ENCODE peak calls at places on chromosomes 4 and X, in eight cellular contexts. One of them, this sample, is unnamed.

GRCh38 chr4:8710946-8711345 is 118.4 kb downstream of the CPZ start:
- DNase-seq in iris pigment epithelial cell: no peak
- DNase-seq in AG08395: no peak
- DNase-seq in activated CD8-positive, alpha-beta memory T cell treated with anti-CD3 and anti-CD28 coated beads for 48 hours: no peak
- DNase-seq in foreskin keratinocyte: no peak
- DNase-seq in EL: no peak
- DNase-seq in glutamatergic neuron: no peak
- DNase-seq in endothelial cell of umbilical vein: no peak
- DNase-seq in this sample: peak; percentile 41

GRCh38 chrX:39063037-39063436 is 261.8 kb downstream of the MID1IP1 start:
- DNase-seq in iris pigment epithelial cell: no peak
- DNase-seq in AG08395: no peak
- DNase-seq in activated CD8-positive, alpha-beta memory T cell treated with anti-CD3 and anti-CD28 coated beads for 48 hours: no peak
- DNase-seq in foreskin keratinocyte: no peak
- DNase-seq in EL: no peak
- DNase-seq in glutamatergic neuron: no peak
- DNase-seq in endothelial cell of umbilical vein: no peak
- DNase-seq in this sample: no peak

GRCh38 chr4:123446791-123447474 is 50.3 kb downstream of the SPRY1 start:
- DNase-seq in iris pigment epithelial cell: no peak
- DNase-seq in AG08395: no peak
- DNase-seq in activated CD8-positive, alpha-beta memory T cell treated with anti-CD3 and anti-CD28 coated beads for 48 hours: no peak
- DNase-seq in foreskin keratinocyte: no peak
- DNase-seq in EL: no peak
- DNase-seq in glutamatergic neuron: no peak
- DNase-seq in endothelial cell of umbilical vein: no peak
- DNase-seq in this sample: no peak

GRCh38 chrX:74251006-74251930 is 52.7 kb upstream of the ZCCHC13 start:
- DNase-seq in iris pigment epithelial cell: peak; percentile 83
- DNase-seq in AG08395: peak; percentile 24
- DNase-seq in activated CD8-positive, alpha-beta memory T cell treated with anti-CD3 and anti-CD28 coated beads for 48 hours: no peak
- DNase-seq in foreskin keratinocyte: peak; percentile 28
- DNase-seq in EL: peak; percentile 59
- DNase-seq in glutamatergic neuron: no peak
- DNase-seq in endothelial cell of umbilical vein: peak; percentile 28
- DNase-seq in this sample: no peak

GRCh38 chr4:114472269-114473032 is 126.2 kb upstream of the UGT8 start:
- DNase-seq in iris pigment epithelial cell: no peak
- DNase-seq in AG08395: no peak
- DNase-seq in activated CD8-positive, alpha-beta memory T cell treated with anti-CD3 and anti-CD28 coated beads for 48 hours: no peak
- DNase-seq in foreskin keratinocyte: no peak
- DNase-seq in EL: no peak
- DNase-seq in glutamatergic neuron: no peak
- DNase-seq in endothelial cell of umbilical vein: no peak
- DNase-seq in this sample: no peak

GRCh38 chrX:18674417-18674787 is 2.5 kb upstream of the RS1 start:
- DNase-seq in iris pigment epithelial cell: no peak
- DNase-seq in AG08395: no peak
- DNase-seq in activated CD8-positive, alpha-beta memory T cell treated with anti-CD3 and anti-CD28 coated beads for 48 hours: no peak
- DNase-seq in foreskin keratinocyte: no peak
- DNase-seq in EL: no peak
- DNase-seq in glutamatergic neuron: peak; percentile 26
- DNase-seq in endothelial cell of umbilical vein: peak; percentile 4
- DNase-seq in this sample: peak; percentile 86

GRCh38 chr4:87304659-87305277 is 17.9 kb downstream of the HSD17B13 start:
- DNase-seq in iris pigment epithelial cell: peak; percentile 68
- DNase-seq in AG08395: no peak
- DNase-seq in activated CD8-positive, alpha-beta memory T cell treated with anti-CD3 and anti-CD28 coated beads for 48 hours: no peak
- DNase-seq in foreskin keratinocyte: peak; percentile 14
- DNase-seq in EL: no peak
- DNase-seq in glutamatergic neuron: no peak
- DNase-seq in endothelial cell of umbilical vein: peak; percentile 41
- DNase-seq in this sample: no peak

GRCh38 chr4:80912350-80912749 is 118.2 kb upstream of the BMP3 start:
- DNase-seq in iris pigment epithelial cell: no peak
- DNase-seq in AG08395: no peak
- DNase-seq in activated CD8-positive, alpha-beta memory T cell treated with anti-CD3 and anti-CD28 coated beads for 48 hours: no peak
- DNase-seq in foreskin keratinocyte: no peak
- DNase-seq in EL: no peak
- DNase-seq in glutamatergic neuron: no peak
- DNase-seq in endothelial cell of umbilical vein: no peak
- DNase-seq in this sample: peak; percentile 54

GRCh38 chr4:185359767-185360446 is 35.8 kb downstream of the LRP2BP start:
- DNase-seq in iris pigment epithelial cell: peak; percentile 93
- DNase-seq in AG08395: no peak
- DNase-seq in activated CD8-positive, alpha-beta memory T cell treated with anti-CD3 and anti-CD28 coated beads for 48 hours: no peak
- DNase-seq in foreskin keratinocyte: no peak
- DNase-seq in EL: peak; percentile 71
- DNase-seq in glutamatergic neuron: no peak
- DNase-seq in endothelial cell of umbilical vein: peak; percentile 79
- DNase-seq in this sample: no peak

GRCh38 chr4:113278324-113278934 is 229.0 kb downstream of the ANK2 start:
- DNase-seq in iris pigment epithelial cell: peak; percentile 72
- DNase-seq in AG08395: peak; percentile 79
- DNase-seq in activated CD8-positive, alpha-beta memory T cell treated with anti-CD3 and anti-CD28 coated beads for 48 hours: no peak
- DNase-seq in foreskin keratinocyte: peak; percentile 27
- DNase-seq in EL: peak; percentile 71
- DNase-seq in glutamatergic neuron: peak; percentile 78
- DNase-seq in endothelial cell of umbilical vein: peak; percentile 70
- DNase-seq in this sample: no peak

GRCh38 chrX:56928546-56928945 is 66.8 kb downstream of the SPIN3 start:
- DNase-seq in iris pigment epithelial cell: no peak
- DNase-seq in AG08395: peak; percentile 10
- DNase-seq in activated CD8-positive, alpha-beta memory T cell treated with anti-CD3 and anti-CD28 coated beads for 48 hours: no peak
- DNase-seq in foreskin keratinocyte: no peak
- DNase-seq in EL: no peak
- DNase-seq in glutamatergic neuron: no peak
- DNase-seq in endothelial cell of umbilical vein: no peak
- DNase-seq in this sample: no peak

GRCh38 chr4:148327683-148328082 is 114.5 kb downstream of the NR3C2 start:
- DNase-seq in iris pigment epithelial cell: no peak
- DNase-seq in AG08395: no peak
- DNase-seq in activated CD8-positive, alpha-beta memory T cell treated with anti-CD3 and anti-CD28 coated beads for 48 hours: no peak
- DNase-seq in foreskin keratinocyte: no peak
- DNase-seq in EL: no peak
- DNase-seq in glutamatergic neuron: no peak
- DNase-seq in endothelial cell of umbilical vein: no peak
- DNase-seq in this sample: no peak

GRCh38 chrX:153474718-153475117 is 4.3 kb upstream of the HAUS7 start:
- DNase-seq in iris pigment epithelial cell: peak; percentile 45
- DNase-seq in AG08395: peak; percentile 46
- DNase-seq in activated CD8-positive, alpha-beta memory T cell treated with anti-CD3 and anti-CD28 coated beads for 48 hours: no peak
- DNase-seq in foreskin keratinocyte: no peak
- DNase-seq in EL: peak; percentile 65
- DNase-seq in glutamatergic neuron: peak; percentile 24
- DNase-seq in endothelial cell of umbilical vein: peak; percentile 88
- DNase-seq in this sample: peak; percentile 87

GRCh38 chrX:107780525-107780924 is 3.0 kb downstream of the NCBP2L start:
- DNase-seq in iris pigment epithelial cell: no peak
- DNase-seq in AG08395: no peak
- DNase-seq in activated CD8-positive, alpha-beta memory T cell treated with anti-CD3 and anti-CD28 coated beads for 48 hours: no peak
- DNase-seq in foreskin keratinocyte: no peak
- DNase-seq in EL: no peak
- DNase-seq in glutamatergic neuron: no peak
- DNase-seq in endothelial cell of umbilical vein: no peak
- DNase-seq in this sample: no peak

GRCh38 chrX:31706456-31706855 is 634.6 kb upstream of the FTHL17 start:
- DNase-seq in iris pigment epithelial cell: peak; percentile 2
- DNase-seq in AG08395: no peak
- DNase-seq in activated CD8-positive, alpha-beta memory T cell treated with anti-CD3 and anti-CD28 coated beads for 48 hours: no peak
- DNase-seq in foreskin keratinocyte: no peak
- DNase-seq in EL: no peak
- DNase-seq in glutamatergic neuron: no peak
- DNase-seq in endothelial cell of umbilical vein: no peak
- DNase-seq in this sample: no peak

GRCh38 chr4:8370106-8370787 is 70.3 kb downstream of the ACOX3 start:
- DNase-seq in iris pigment epithelial cell: no peak
- DNase-seq in AG08395: no peak
- DNase-seq in activated CD8-positive, alpha-beta memory T cell treated with anti-CD3 and anti-CD28 coated beads for 48 hours: no peak
- DNase-seq in foreskin keratinocyte: no peak
- DNase-seq in EL: no peak
- DNase-seq in glutamatergic neuron: no peak
- DNase-seq in endothelial cell of umbilical vein: no peak
- DNase-seq in this sample: peak; percentile 62

GRCh38 chrX:48786341-48786800 is at the start of gene GATA1:
- DNase-seq in iris pigment epithelial cell: no peak
- DNase-seq in AG08395: no peak
- DNase-seq in activated CD8-positive, alpha-beta memory T cell treated with anti-CD3 and anti-CD28 coated beads for 48 hours: no peak
- DNase-seq in foreskin keratinocyte: no peak
- DNase-seq in EL: no peak
- DNase-seq in glutamatergic neuron: no peak
- DNase-seq in endothelial cell of umbilical vein: no peak
- DNase-seq in this sample: no peak

GRCh38 chrX:21723814-21724213 is 34.1 kb downstream of the SMPX start:
- DNase-seq in iris pigment epithelial cell: no peak
- DNase-seq in AG08395: no peak
- DNase-seq in activated CD8-positive, alpha-beta memory T cell treated with anti-CD3 and anti-CD28 coated beads for 48 hours: no peak
- DNase-seq in foreskin keratinocyte: no peak
- DNase-seq in EL: no peak
- DNase-seq in glutamatergic neuron: no peak
- DNase-seq in endothelial cell of umbilical vein: no peak
- DNase-seq in this sample: no peak

GRCh38 chrX:104430720-104431119 is 135.3 kb upstream of the IL1RAPL2 start:
- DNase-seq in iris pigment epithelial cell: no peak
- DNase-seq in AG08395: no peak
- DNase-seq in activated CD8-positive, alpha-beta memory T cell treated with anti-CD3 and anti-CD28 coated beads for 48 hours: no peak
- DNase-seq in foreskin keratinocyte: peak; percentile 66
- DNase-seq in EL: no peak
- DNase-seq in glutamatergic neuron: no peak
- DNase-seq in endothelial cell of umbilical vein: no peak
- DNase-seq in this sample: no peak

GRCh38 chrX:31524182-31524581 is 452.3 kb upstream of the FTHL17 start:
- DNase-seq in iris pigment epithelial cell: no peak
- DNase-seq in AG08395: no peak
- DNase-seq in activated CD8-positive, alpha-beta memory T cell treated with anti-CD3 and anti-CD28 coated beads for 48 hours: no peak
- DNase-seq in foreskin keratinocyte: no peak
- DNase-seq in EL: no peak
- DNase-seq in glutamatergic neuron: no peak
- DNase-seq in endothelial cell of umbilical vein: no peak
- DNase-seq in this sample: no peak

GRCh38 chr4:7594013-7594412 is 159.3 kb upstream of the PSAPL1 start:
- DNase-seq in iris pigment epithelial cell: no peak
- DNase-seq in AG08395: no peak
- DNase-seq in activated CD8-positive, alpha-beta memory T cell treated with anti-CD3 and anti-CD28 coated beads for 48 hours: no peak
- DNase-seq in foreskin keratinocyte: no peak
- DNase-seq in EL: peak; percentile 2
- DNase-seq in glutamatergic neuron: no peak
- DNase-seq in endothelial cell of umbilical vein: no peak
- DNase-seq in this sample: no peak

GRCh38 chr4:19213388-19213787 is 1038.3 kb upstream of the SLIT2 start:
- DNase-seq in iris pigment epithelial cell: peak; percentile 76
- DNase-seq in AG08395: no peak
- DNase-seq in activated CD8-positive, alpha-beta memory T cell treated with anti-CD3 and anti-CD28 coated beads for 48 hours: no peak
- DNase-seq in foreskin keratinocyte: no peak
- DNase-seq in EL: peak; percentile 8
- DNase-seq in glutamatergic neuron: no peak
- DNase-seq in endothelial cell of umbilical vein: peak; percentile 83
- DNase-seq in this sample: no peak

GRCh38 chr4:40055379-40055872 is 1.2 kb upstream of the N4BP2 start:
- DNase-seq in iris pigment epithelial cell: no peak
- DNase-seq in AG08395: no peak
- DNase-seq in activated CD8-positive, alpha-beta memory T cell treated with anti-CD3 and anti-CD28 coated beads for 48 hours: peak; percentile 32
- DNase-seq in foreskin keratinocyte: no peak
- DNase-seq in EL: no peak
- DNase-seq in glutamatergic neuron: no peak
- DNase-seq in endothelial cell of umbilical vein: no peak
- DNase-seq in this sample: no peak

GRCh38 chrX:48939417-48940228 is 17.8 kb downstream of the OTUD5 start:
- DNase-seq in iris pigment epithelial cell: no peak
- DNase-seq in AG08395: no peak
- DNase-seq in activated CD8-positive, alpha-beta memory T cell treated with anti-CD3 and anti-CD28 coated beads for 48 hours: no peak
- DNase-seq in foreskin keratinocyte: no peak
- DNase-seq in EL: no peak
- DNase-seq in glutamatergic neuron: no peak
- DNase-seq in endothelial cell of umbilical vein: no peak
- DNase-seq in this sample: no peak

GRCh38 chr4:22385615-22386014 is 130.3 kb downstream of the ADGRA3 start:
- DNase-seq in iris pigment epithelial cell: peak; percentile 51
- DNase-seq in AG08395: peak; percentile 26
- DNase-seq in activated CD8-positive, alpha-beta memory T cell treated with anti-CD3 and anti-CD28 coated beads for 48 hours: no peak
- DNase-seq in foreskin keratinocyte: peak; percentile 78
- DNase-seq in EL: peak; percentile 73
- DNase-seq in glutamatergic neuron: no peak
- DNase-seq in endothelial cell of umbilical vein: peak; percentile 54
- DNase-seq in this sample: no peak

GRCh38 chrX:78029663-78030062 is 60.2 kb upstream of the PGAM4 start:
- DNase-seq in iris pigment epithelial cell: peak; percentile 17
- DNase-seq in AG08395: peak; percentile 13
- DNase-seq in activated CD8-positive, alpha-beta memory T cell treated with anti-CD3 and anti-CD28 coated beads for 48 hours: no peak
- DNase-seq in foreskin keratinocyte: no peak
- DNase-seq in EL: peak; percentile 39
- DNase-seq in glutamatergic neuron: peak; percentile 21
- DNase-seq in endothelial cell of umbilical vein: peak; percentile 32
- DNase-seq in this sample: no peak

GRCh38 chrX:335758-336155 is 17.2 kb upstream of the GTPBP6 start:
- DNase-seq in iris pigment epithelial cell: no peak
- DNase-seq in AG08395: no peak
- DNase-seq in activated CD8-positive, alpha-beta memory T cell treated with anti-CD3 and anti-CD28 coated beads for 48 hours: no peak
- DNase-seq in foreskin keratinocyte: no peak
- DNase-seq in EL: no peak
- DNase-seq in glutamatergic neuron: no peak
- DNase-seq in endothelial cell of umbilical vein: no peak
- DNase-seq in this sample: peak; percentile 65

GRCh38 chr4:132101526-132101925 is 1047.6 kb upstream of the PCDH10 start:
- DNase-seq in iris pigment epithelial cell: peak; percentile 52
- DNase-seq in AG08395: peak; percentile 12
- DNase-seq in activated CD8-positive, alpha-beta memory T cell treated with anti-CD3 and anti-CD28 coated beads for 48 hours: no peak
- DNase-seq in foreskin keratinocyte: no peak
- DNase-seq in EL: peak; percentile 21
- DNase-seq in glutamatergic neuron: no peak
- DNase-seq in endothelial cell of umbilical vein: no peak
- DNase-seq in this sample: no peak

GRCh38 chrX:38220024-38220935 is at the start of gene SRPX:
- DNase-seq in iris pigment epithelial cell: peak; percentile 46
- DNase-seq in AG08395: peak; percentile 47
- DNase-seq in activated CD8-positive, alpha-beta memory T cell treated with anti-CD3 and anti-CD28 coated beads for 48 hours: no peak
- DNase-seq in foreskin keratinocyte: no peak
- DNase-seq in EL: peak; percentile 68
- DNase-seq in glutamatergic neuron: peak; percentile 50
- DNase-seq in endothelial cell of umbilical vein: peak; percentile 58
- DNase-seq in this sample: peak; percentile 63

GRCh38 chrX:101552714-101553113 is 2.4 kb downstream of the ARMCX1 start:
- DNase-seq in iris pigment epithelial cell: no peak
- DNase-seq in AG08395: no peak
- DNase-seq in activated CD8-positive, alpha-beta memory T cell treated with anti-CD3 and anti-CD28 coated beads for 48 hours: no peak
- DNase-seq in foreskin keratinocyte: no peak
- DNase-seq in EL: no peak
- DNase-seq in glutamatergic neuron: no peak
- DNase-seq in endothelial cell of umbilical vein: no peak
- DNase-seq in this sample: no peak

GRCh38 chr4:102779204-102779603 is 18.4 kb upstream of the MANBA start:
- DNase-seq in iris pigment epithelial cell: no peak
- DNase-seq in AG08395: no peak
- DNase-seq in activated CD8-positive, alpha-beta memory T cell treated with anti-CD3 and anti-CD28 coated beads for 48 hours: no peak
- DNase-seq in foreskin keratinocyte: no peak
- DNase-seq in EL: no peak
- DNase-seq in glutamatergic neuron: no peak
- DNase-seq in endothelial cell of umbilical vein: no peak
- DNase-seq in this sample: no peak

GRCh38 chrX:16828126-16828908 is 41.8 kb downstream of the RBBP7 start:
- DNase-seq in iris pigment epithelial cell: peak; percentile 98
- DNase-seq in AG08395: no peak
- DNase-seq in activated CD8-positive, alpha-beta memory T cell treated with anti-CD3 and anti-CD28 coated beads for 48 hours: no peak
- DNase-seq in foreskin keratinocyte: no peak
- DNase-seq in EL: peak; percentile 54
- DNase-seq in glutamatergic neuron: no peak
- DNase-seq in endothelial cell of umbilical vein: peak; percentile 66
- DNase-seq in this sample: no peak

GRCh38 chrX:68416592-68416991 is 16.7 kb downstream of the OPHN1 start:
- DNase-seq in iris pigment epithelial cell: peak; percentile 35
- DNase-seq in AG08395: no peak
- DNase-seq in activated CD8-positive, alpha-beta memory T cell treated with anti-CD3 and anti-CD28 coated beads for 48 hours: no peak
- DNase-seq in foreskin keratinocyte: peak; percentile 20
- DNase-seq in EL: peak; percentile 14
- DNase-seq in glutamatergic neuron: no peak
- DNase-seq in endothelial cell of umbilical vein: peak; percentile 11
- DNase-seq in this sample: no peak

GRCh38 chr4:5770051-5770450 is 59.0 kb downstream of the EVC start:
- DNase-seq in iris pigment epithelial cell: no peak
- DNase-seq in AG08395: no peak
- DNase-seq in activated CD8-positive, alpha-beta memory T cell treated with anti-CD3 and anti-CD28 coated beads for 48 hours: no peak
- DNase-seq in foreskin keratinocyte: no peak
- DNase-seq in EL: no peak
- DNase-seq in glutamatergic neuron: no peak
- DNase-seq in endothelial cell of umbilical vein: no peak
- DNase-seq in this sample: no peak

This sample was measured in spleen.